ENCODE peak calls at places on chromosomes 6 and 20, in six cellular contexts. One of them, this sample, is unnamed.

GRCh38 chr6:20331625-20332024 is 70.1 kb upstream of the E2F3 start:
- DNase-seq in pancreas: no peak
- DNase-seq in neural progenitor cell: no peak
- DNase-seq in H1: no peak
- DNase-seq in astrocyte: no peak
- DNase-seq in CD4-positive, alpha-beta T cell: no peak
- DNase-seq in this sample: no peak

GRCh38 chr6:127462391-127462790 is 3.2 kb upstream of the KIAA0408 start:
- DNase-seq in pancreas: no peak
- DNase-seq in neural progenitor cell: no peak
- DNase-seq in H1: no peak
- DNase-seq in astrocyte: no peak
- DNase-seq in CD4-positive, alpha-beta T cell: no peak
- DNase-seq in this sample: no peak

GRCh38 chr6:44058617-44059358 is 68.5 kb downstream of the MRPL14 start:
- DNase-seq in pancreas: peak
- DNase-seq in neural progenitor cell: no peak
- DNase-seq in H1: no peak
- DNase-seq in astrocyte: peak
- DNase-seq in CD4-positive, alpha-beta T cell: no peak
- DNase-seq in this sample: peak

GRCh38 chr6:41097467-41098090 is 24.8 kb downstream of the NFYA start:
- DNase-seq in pancreas: no peak
- DNase-seq in neural progenitor cell: no peak
- DNase-seq in H1: no peak
- DNase-seq in astrocyte: peak
- DNase-seq in CD4-positive, alpha-beta T cell: no peak
- DNase-seq in this sample: no peak

GRCh38 chr20:64050261-64051032 is 1.0 kb upstream of the SOX18 start:
- DNase-seq in pancreas: no peak
- DNase-seq in neural progenitor cell: no peak
- DNase-seq in H1: no peak
- DNase-seq in astrocyte: no peak
- DNase-seq in CD4-positive, alpha-beta T cell: no peak
- DNase-seq in this sample: no peak

GRCh38 chr6:136927313-136927712 is 5.2 kb downstream of the SLC35D3 start:
- DNase-seq in pancreas: peak
- DNase-seq in neural progenitor cell: peak
- DNase-seq in H1: no peak
- DNase-seq in astrocyte: no peak
- DNase-seq in CD4-positive, alpha-beta T cell: no peak
- DNase-seq in this sample: no peak

GRCh38 chr20:44287272-44288097 is 23.5 kb downstream of the FITM2 start:
- DNase-seq in pancreas: no peak
- DNase-seq in neural progenitor cell: no peak
- DNase-seq in H1: no peak
- DNase-seq in astrocyte: no peak
- DNase-seq in CD4-positive, alpha-beta T cell: no peak
- DNase-seq in this sample: no peak

GRCh38 chr20:18288748-18289705 is 700 bp downstream of the ZNF133 start:
- DNase-seq in pancreas: peak
- DNase-seq in neural progenitor cell: peak
- DNase-seq in H1: no peak
- DNase-seq in astrocyte: peak
- DNase-seq in CD4-positive, alpha-beta T cell: no peak
- DNase-seq in this sample: no peak

GRCh38 chr6:108598316-108598863 is 37.7 kb downstream of the FOXO3 start:
- DNase-seq in pancreas: no peak
- DNase-seq in neural progenitor cell: no peak
- DNase-seq in H1: no peak
- DNase-seq in astrocyte: no peak
- DNase-seq in CD4-positive, alpha-beta T cell: no peak
- DNase-seq in this sample: no peak

GRCh38 chr6:129641344-129641743 is 68.6 kb downstream of the ARHGAP18 start:
- DNase-seq in pancreas: no peak
- DNase-seq in neural progenitor cell: no peak
- DNase-seq in H1: no peak
- DNase-seq in astrocyte: peak
- DNase-seq in CD4-positive, alpha-beta T cell: no peak
- DNase-seq in this sample: no peak

GRCh38 chr20:25313608-25314007 is 65.7 kb downstream of the PYGB start:
- DNase-seq in pancreas: no peak
- DNase-seq in neural progenitor cell: no peak
- DNase-seq in H1: no peak
- DNase-seq in astrocyte: no peak
- DNase-seq in CD4-positive, alpha-beta T cell: no peak
- DNase-seq in this sample: no peak

GRCh38 chr6:35216412-35216732 is 2.6 kb downstream of the SCUBE3 start:
- DNase-seq in pancreas: no peak
- DNase-seq in neural progenitor cell: no peak
- DNase-seq in H1: no peak
- DNase-seq in astrocyte: no peak
- DNase-seq in CD4-positive, alpha-beta T cell: no peak
- DNase-seq in this sample: no peak

GRCh38 chr20:38321959-38322598 is 18.1 kb downstream of the BPI start:
- DNase-seq in pancreas: no peak
- DNase-seq in neural progenitor cell: peak
- DNase-seq in H1: no peak
- DNase-seq in astrocyte: peak
- DNase-seq in CD4-positive, alpha-beta T cell: no peak
- DNase-seq in this sample: no peak

GRCh38 chr6:8113260-8113659 is 10.9 kb upstream of the EEF1E1 start:
- DNase-seq in pancreas: no peak
- DNase-seq in neural progenitor cell: no peak
- DNase-seq in H1: no peak
- DNase-seq in astrocyte: peak
- DNase-seq in CD4-positive, alpha-beta T cell: no peak
- DNase-seq in this sample: no peak

GRCh38 chr6:84926756-84927155 is 162.4 kb upstream of the TBX18 start:
- DNase-seq in pancreas: no peak
- DNase-seq in neural progenitor cell: no peak
- DNase-seq in H1: no peak
- DNase-seq in astrocyte: no peak
- DNase-seq in CD4-positive, alpha-beta T cell: no peak
- DNase-seq in this sample: no peak

GRCh38 chr6:119148102-119148824 is 69.8 kb upstream of the FAM184A start:
- DNase-seq in pancreas: peak
- DNase-seq in neural progenitor cell: peak
- DNase-seq in H1: no peak
- DNase-seq in astrocyte: peak
- DNase-seq in CD4-positive, alpha-beta T cell: no peak
- DNase-seq in this sample: no peak

GRCh38 chr20:7308163-7308562 is 540.7 kb downstream of the BMP2 start:
- DNase-seq in pancreas: no peak
- DNase-seq in neural progenitor cell: no peak
- DNase-seq in H1: no peak
- DNase-seq in astrocyte: no peak
- DNase-seq in CD4-positive, alpha-beta T cell: no peak
- DNase-seq in this sample: no peak

GRCh38 chr20:57467742-57468141 is 57.2 kb downstream of the CTCFL start:
- DNase-seq in pancreas: no peak
- DNase-seq in neural progenitor cell: peak
- DNase-seq in H1: no peak
- DNase-seq in astrocyte: no peak
- DNase-seq in CD4-positive, alpha-beta T cell: no peak
- DNase-seq in this sample: no peak

GRCh38 chr20:57108742-57109141 is 157.7 kb downstream of the BMP7 start:
- DNase-seq in pancreas: no peak
- DNase-seq in neural progenitor cell: peak
- DNase-seq in H1: no peak
- DNase-seq in astrocyte: no peak
- DNase-seq in CD4-positive, alpha-beta T cell: no peak
- DNase-seq in this sample: no peak

GRCh38 chr6:24720131-24720603 is 1.2 kb upstream of the C6orf62 start:
- DNase-seq in pancreas: peak
- DNase-seq in neural progenitor cell: peak
- DNase-seq in H1: no peak
- DNase-seq in astrocyte: no peak
- DNase-seq in CD4-positive, alpha-beta T cell: peak
- DNase-seq in this sample: peak

GRCh38 chr20:34938466-34939163 is 17.0 kb downstream of the GSS start:
- DNase-seq in pancreas: peak
- DNase-seq in neural progenitor cell: no peak
- DNase-seq in H1: no peak
- DNase-seq in astrocyte: no peak
- DNase-seq in CD4-positive, alpha-beta T cell: no peak
- DNase-seq in this sample: no peak

GRCh38 chr6:28944412-28945006 is 20.7 kb upstream of the TRIM27 start:
- DNase-seq in pancreas: peak
- DNase-seq in neural progenitor cell: peak
- DNase-seq in H1: peak
- DNase-seq in astrocyte: peak
- DNase-seq in CD4-positive, alpha-beta T cell: peak
- DNase-seq in this sample: peak

GRCh38 chr20:13325033-13325432 is 104.0 kb downstream of the ISM1 start:
- DNase-seq in pancreas: no peak
- DNase-seq in neural progenitor cell: peak
- DNase-seq in H1: peak
- DNase-seq in astrocyte: no peak
- DNase-seq in CD4-positive, alpha-beta T cell: no peak
- DNase-seq in this sample: no peak
- TF ChIP-seq CTCF in pancreas: no peak
- TF ChIP-seq CTCF in neural progenitor cell: peak
- TF ChIP-seq CTCF in H1: peak
- TF ChIP-seq CTCF in astrocyte: peak
- TF ChIP-seq CTCF in CD4-positive, alpha-beta T cell: no peak
- TF ChIP-seq CTCF in this sample: no peak

GRCh38 chr6:138690975-138691594 is 82.5 kb upstream of the CCDC28A start:
- DNase-seq in pancreas: no peak
- DNase-seq in neural progenitor cell: no peak
- DNase-seq in H1: no peak
- DNase-seq in astrocyte: peak
- DNase-seq in CD4-positive, alpha-beta T cell: no peak
- DNase-seq in this sample: no peak

GRCh38 chr6:138691595-138692057 is 81.9 kb upstream of the CCDC28A start:
- DNase-seq in pancreas: no peak
- DNase-seq in neural progenitor cell: peak
- DNase-seq in H1: no peak
- DNase-seq in astrocyte: peak
- DNase-seq in CD4-positive, alpha-beta T cell: no peak
- DNase-seq in this sample: no peak

GRCh38 chr6:138695193-138695592 is 78.4 kb upstream of the CCDC28A start:
- DNase-seq in pancreas: no peak
- DNase-seq in neural progenitor cell: no peak
- DNase-seq in H1: no peak
- DNase-seq in astrocyte: no peak
- DNase-seq in CD4-positive, alpha-beta T cell: no peak
- DNase-seq in this sample: no peak

GRCh38 chr6:138692058-138692977 is 81.3 kb upstream of the CCDC28A start:
- DNase-seq in pancreas: peak
- DNase-seq in neural progenitor cell: peak
- DNase-seq in H1: no peak
- DNase-seq in astrocyte: peak
- DNase-seq in CD4-positive, alpha-beta T cell: peak
- DNase-seq in this sample: peak

DNA sequence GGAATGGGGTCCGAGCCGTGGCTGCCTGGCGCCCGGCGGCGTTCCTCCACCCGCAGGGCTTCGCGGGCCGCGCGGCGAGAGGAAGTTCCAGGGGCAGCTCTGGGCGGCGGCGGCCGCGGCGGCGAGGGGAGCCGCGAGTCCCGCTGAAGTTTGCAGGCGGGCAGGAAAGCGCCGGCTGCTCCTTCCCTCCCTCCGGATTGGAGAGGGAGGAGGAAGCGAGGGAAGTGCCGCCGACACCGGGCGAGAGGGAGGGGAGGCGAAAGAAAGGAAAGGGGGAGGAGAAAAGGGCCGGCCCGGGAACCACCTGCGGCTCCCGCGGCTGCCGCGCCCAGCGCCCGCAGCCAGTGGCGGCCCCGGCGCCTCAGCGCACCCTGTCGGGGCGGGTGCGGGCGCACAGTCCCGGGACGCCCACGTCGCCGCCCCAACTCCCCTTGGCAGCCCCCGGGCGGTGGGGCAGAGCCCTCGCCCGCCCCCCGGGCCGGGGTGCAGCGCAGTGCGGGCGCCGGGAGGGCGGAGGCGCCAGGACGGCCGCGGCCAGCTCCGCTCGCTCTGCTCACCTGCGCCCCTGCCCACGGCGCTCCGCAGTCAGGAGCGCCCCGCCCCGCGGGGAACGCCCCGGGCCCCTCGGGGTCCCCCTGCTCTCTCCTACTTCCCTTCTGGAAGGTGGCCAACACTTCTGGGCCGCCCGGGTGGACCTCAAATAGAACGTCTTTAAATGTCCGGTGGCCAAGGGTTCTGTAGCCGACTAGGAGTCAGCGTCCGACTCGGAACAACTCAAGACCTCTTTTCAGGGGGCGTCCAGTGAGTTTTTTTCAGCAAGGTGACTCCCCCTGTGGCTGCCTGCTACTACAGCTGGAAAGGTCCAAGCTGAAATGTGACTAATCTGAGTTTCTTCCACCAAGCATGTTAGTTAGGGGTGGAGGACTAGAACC is 80.3 kb upstream of the CCDC28A start:
- DNase-seq in pancreas: peak
- DNase-seq in neural progenitor cell: peak
- DNase-seq in H1: peak
- DNase-seq in astrocyte: peak
- DNase-seq in CD4-positive, alpha-beta T cell: peak
- DNase-seq in this sample: peak
- TF ChIP-seq CTCF in pancreas: no peak
- TF ChIP-seq CTCF in neural progenitor cell: no peak
- TF ChIP-seq CTCF in H1: no peak
- TF ChIP-seq CTCF in astrocyte: no peak
- TF ChIP-seq CTCF in CD4-positive, alpha-beta T cell: no peak
- TF ChIP-seq CTCF in this sample: no peak

DNA sequence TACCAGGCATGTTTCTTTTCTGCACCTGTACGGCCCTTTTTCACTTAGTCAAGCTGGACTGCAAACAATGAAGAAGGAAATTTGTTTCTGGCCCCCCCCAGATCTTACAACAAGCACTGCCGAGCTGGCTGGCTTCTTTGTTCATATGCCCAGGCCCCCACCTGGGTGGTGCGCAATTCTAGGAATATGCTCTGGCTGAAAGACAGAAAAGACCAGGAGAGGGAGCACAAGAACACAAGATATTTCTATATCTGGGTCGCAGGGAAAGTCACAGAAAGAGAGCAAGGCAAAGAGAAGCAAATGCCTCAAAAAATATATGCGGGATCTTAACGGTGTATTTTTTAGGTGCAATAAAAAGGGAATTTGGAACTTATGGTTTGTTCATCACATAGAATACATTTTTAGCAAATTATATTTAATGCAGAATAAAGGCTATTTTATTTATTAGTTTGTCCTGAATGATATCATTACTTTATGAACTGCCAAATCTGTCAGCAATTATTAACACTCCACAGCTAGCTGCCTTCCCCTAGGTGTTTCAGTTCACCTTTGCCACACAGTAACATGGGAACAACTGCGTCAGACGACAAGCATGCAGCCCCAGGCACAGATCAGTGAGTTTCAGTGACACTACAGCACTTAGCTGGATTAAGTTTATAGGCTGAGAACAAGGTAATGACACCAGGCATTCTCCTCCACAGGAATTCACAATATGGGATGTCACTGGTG is 76.5 kb downstream of the GJA10 start:
- DNase-seq in pancreas: peak
- DNase-seq in neural progenitor cell: peak
- DNase-seq in H1: no peak
- DNase-seq in astrocyte: peak
- DNase-seq in CD4-positive, alpha-beta T cell: peak
- DNase-seq in this sample: no peak
- TF ChIP-seq CTCF in pancreas: peak
- TF ChIP-seq CTCF in neural progenitor cell: peak
- TF ChIP-seq CTCF in H1: no peak
- TF ChIP-seq CTCF in astrocyte: peak
- TF ChIP-seq CTCF in CD4-positive, alpha-beta T cell: peak
- TF ChIP-seq CTCF in this sample: peak

GRCh38 chr20:40938020-40938419 is 90.6 kb upstream of the TOP1 start:
- DNase-seq in pancreas: no peak
- DNase-seq in neural progenitor cell: no peak
- DNase-seq in H1: no peak
- DNase-seq in astrocyte: no peak
- DNase-seq in CD4-positive, alpha-beta T cell: no peak
- DNase-seq in this sample: no peak
- TF ChIP-seq CTCF in pancreas: no peak
- TF ChIP-seq CTCF in neural progenitor cell: peak
- TF ChIP-seq CTCF in H1: peak
- TF ChIP-seq CTCF in astrocyte: no peak
- TF ChIP-seq CTCF in CD4-positive, alpha-beta T cell: no peak
- TF ChIP-seq CTCF in this sample: no peak

This sample was measured in CD8-positive, alpha-beta T cell.